ENCODE peak calls at places on chromosomes 12 and 14, in four cellular contexts. C is left cardiac atrium; H is stimulated activated CD8-positive, alpha-beta memory T cell treated with anti-CD3 and anti-CD28 coated beads, Interleukin-4, amount 100 ng/mL, for 48 hours; O is psoas muscle. Q is an unnamed sample.

GRCh38 chr14:74514471-74514932 is 20.9 kb downstream of the ISCA2 start:
- DNase-seq in C (peak; percentile 47), H (no peak), O (peak; percentile 48), Q (no peak)

GRCh38 chr12:107436376-107436775 is 249.2 kb upstream of the PWP1 start:
- DNase-seq in C (no peak), H (no peak), O (no peak), Q (no peak)

GRCh38 chr12:124177276-124177950 is 117.5 kb upstream of the RFLNA start:
- DNase-seq in C (no peak), H (no peak), O (no peak), Q (no peak)

GRCh38 chr12:98894412-98895085 is 249.5 kb downstream of the APAF1 start:
- DNase-seq in C (no peak), H (no peak), O (no peak), Q (no peak)

GRCh38 chr12:47265391-47265790 is 185.6 kb upstream of the AMIGO2 start:
- DNase-seq in C (no peak), H (no peak), O (no peak), Q (no peak)

GRCh38 chr14:58151264-58151700 is 731 bp downstream of the ARMH4 start:
- DNase-seq in C (no peak), H (no peak), O (no peak), Q (no peak)

GRCh38 chr12:116277393-116278258 is at the start of gene MED13L:
- DNase-seq in C (peak; percentile 90), H (peak; percentile 87), O (peak; percentile 94), Q (peak; percentile 91)

GRCh38 chr12:124087251-124088141 is 114.5 kb downstream of the ZNF664 start:
- DNase-seq in C (no peak), H (no peak), O (no peak), Q (no peak)

GRCh38 chr12:53952871-53953734 is 1.6 kb upstream of the HOXC12 start:
- DNase-seq in C (no peak), H (no peak), O (no peak), Q (peak; percentile 13)

GRCh38 chr12:115155665-115156645 is 472.0 kb upstream of the TBX3 start:
- DNase-seq in C (no peak), H (no peak), O (no peak), Q (no peak)

GRCh38 chr14:93880025-93880820 is 46.9 kb upstream of the FAM181A start:
- DNase-seq in C (no peak), H (no peak), O (no peak), Q (peak; percentile 42)

GRCh38 chr12:80472912-80473500 is 29.0 kb downstream of the PTPRQ start:
- DNase-seq in C (no peak), H (no peak), O (peak; percentile 43), Q (no peak)

GRCh38 chr14:50497351-50497750 is 35.0 kb downstream of the MAP4K5 start:
- DNase-seq in C (no peak), H (no peak), O (no peak), Q (no peak)

GRCh38 chr14:70425349-70425748 is 8.5 kb upstream of the SYNJ2BP start:
- DNase-seq in C (peak; percentile 37), H (no peak), O (peak; percentile 76), Q (no peak)

Q was measured in uterus.